ENCODE peak calls at places on chromosome 5, in seven cellular contexts. P, J, B, Y, N, E and D are unnamed samples.

GRCh38 chr5:6543346-6543730 is 89.5 kb downstream of the NSUN2 start:
- DNase-seq in E (no peak), P (no peak), Y (no peak), J (no peak), B (no peak), N (no peak), D (no peak)

GRCh38 chr5:160230686-160231527 is 1.6 kb downstream of the FABP6 start:
- DNase-seq in P (peak; percentile 5), E (no peak), J (peak; percentile 3), N (peak; percentile 68), B (no peak), Y (no peak), D (peak; percentile 76)

GRCh38 chr5:159317849-159318248 is 12.4 kb downstream of the IL12B start:
- DNase-seq in N (no peak), P (no peak), B (no peak), E (no peak), J (no peak), Y (no peak), D (no peak)

GRCh38 chr5:140224658-140225057 is 49.7 kb downstream of the CYSTM1 start:
- DNase-seq in N (no peak), P (no peak), B (no peak), Y (no peak), E (no peak), J (no peak), D (no peak)

GRCh38 chr5:1169608-1170115 is 31.7 kb upstream of the SLC6A19 start:
- DNase-seq in B (no peak), N (peak; percentile 11), J (no peak), E (no peak), P (no peak), Y (no peak), D (peak; percentile 29)

GRCh38 chr5:62143268-62144229 is 162.5 kb upstream of the KIF2A start:
- DNase-seq in B (no peak), J (peak; percentile 7), N (no peak), P (no peak), Y (peak; percentile 31), E (peak; percentile 33), D (no peak)

GRCh38 chr5:72525816-72526215 is 18.6 kb upstream of the ZNF366 start:
- DNase-seq in B (no peak), N (no peak), P (no peak), Y (peak; percentile 21), J (peak; percentile 92), E (no peak), D (no peak)

GRCh38 chr5:77133061-77133758 is 46.1 kb upstream of the ZBED3 start:
- DNase-seq in E (no peak), B (peak; percentile 86), Y (peak; percentile 99), P (no peak), J (peak; percentile 90), N (peak; percentile 89), D (peak; percentile 80)

GRCh38 chr5:50702615-50703325 is 36.3 kb downstream of the PARP8 start:
- DNase-seq in E (no peak), P (no peak), J (no peak), B (no peak), Y (no peak), N (no peak), D (no peak)

GRCh38 chr5:72117281-72117680 is 10.0 kb downstream of the MAP1B start:
- DNase-seq in E (no peak), J (no peak), N (no peak), B (no peak), P (no peak), Y (no peak), D (no peak)